ENCODE peak calls at places on chromosomes 5 and 9, in seven cellular contexts. One of them, this sample, is unnamed.

GRCh38 chr5:5359623-5360022 is 62.9 kb upstream of the ICE1 start:
- DNase-seq in lower lobe of right lung: no peak
- DNase-seq in H7: no peak
- DNase-seq in stimulated activated CD8-positive, alpha-beta memory T cell treated with anti-CD3 and anti-CD28 coated beads, Interleukin-15, amount 100 ng/mL, for 4 hours: no peak
- DNase-seq in HTR-8/SVneo: no peak
- DNase-seq in astrocyte of the hippocampus: no peak
- DNase-seq in lower leg skin: no peak
- DNase-seq in this sample: no peak

GRCh38 chr9:133960568-133961129 is 31.5 kb downstream of the VAV2 start:
- DNase-seq in lower lobe of right lung: peak; percentile 73
- DNase-seq in astrocyte of the hippocampus: peak; percentile 28
- DNase-seq in lower leg skin: no peak
- DNase-seq in HTR-8/SVneo: no peak
- DNase-seq in stimulated activated CD8-positive, alpha-beta memory T cell treated with anti-CD3 and anti-CD28 coated beads, Interleukin-15, amount 100 ng/mL, for 4 hours: no peak
- DNase-seq in H7: no peak
- DNase-seq in this sample: no peak

GRCh38 chr9:4674783-4675182 is 4.6 kb upstream of the CDC37L1 start:
- DNase-seq in lower leg skin: no peak
- DNase-seq in stimulated activated CD8-positive, alpha-beta memory T cell treated with anti-CD3 and anti-CD28 coated beads, Interleukin-15, amount 100 ng/mL, for 4 hours: no peak
- DNase-seq in lower lobe of right lung: no peak
- DNase-seq in HTR-8/SVneo: peak; percentile 40
- DNase-seq in astrocyte of the hippocampus: peak; percentile 54
- DNase-seq in H7: no peak
- DNase-seq in this sample: no peak

GRCh38 chr9:129336601-129337286 is 158.7 kb upstream of the IER5L start:
- DNase-seq in astrocyte of the hippocampus: peak; percentile 96
- DNase-seq in H7: peak; percentile 89
- DNase-seq in HTR-8/SVneo: no peak
- DNase-seq in stimulated activated CD8-positive, alpha-beta memory T cell treated with anti-CD3 and anti-CD28 coated beads, Interleukin-15, amount 100 ng/mL, for 4 hours: no peak
- DNase-seq in lower lobe of right lung: peak; percentile 64
- DNase-seq in lower leg skin: no peak
- DNase-seq in this sample: no peak

GRCh38 chr5:122297587-122298298 is 14.3 kb upstream of the SNCAIP start:
- DNase-seq in lower leg skin: no peak
- DNase-seq in stimulated activated CD8-positive, alpha-beta memory T cell treated with anti-CD3 and anti-CD28 coated beads, Interleukin-15, amount 100 ng/mL, for 4 hours: no peak
- DNase-seq in HTR-8/SVneo: no peak
- DNase-seq in astrocyte of the hippocampus: no peak
- DNase-seq in H7: no peak
- DNase-seq in lower lobe of right lung: no peak
- DNase-seq in this sample: peak; percentile 29

GRCh38 chr9:109278848-109279247 is 42.0 kb downstream of the EPB41L4B start:
- DNase-seq in H7: no peak
- DNase-seq in lower leg skin: no peak
- DNase-seq in astrocyte of the hippocampus: no peak
- DNase-seq in lower lobe of right lung: no peak
- DNase-seq in stimulated activated CD8-positive, alpha-beta memory T cell treated with anti-CD3 and anti-CD28 coated beads, Interleukin-15, amount 100 ng/mL, for 4 hours: no peak
- DNase-seq in HTR-8/SVneo: no peak
- DNase-seq in this sample: no peak

GRCh38 chr5:86684222-86684621 is 66.5 kb downstream of the COX7C start:
- DNase-seq in lower leg skin: no peak
- DNase-seq in stimulated activated CD8-positive, alpha-beta memory T cell treated with anti-CD3 and anti-CD28 coated beads, Interleukin-15, amount 100 ng/mL, for 4 hours: no peak
- DNase-seq in H7: no peak
- DNase-seq in HTR-8/SVneo: no peak
- DNase-seq in lower lobe of right lung: no peak
- DNase-seq in astrocyte of the hippocampus: peak; percentile 15
- DNase-seq in this sample: no peak

GRCh38 chr5:33892419-33893151 is 795 bp upstream of the ADAMTS12 start:
- DNase-seq in H7: peak; percentile 29
- DNase-seq in stimulated activated CD8-positive, alpha-beta memory T cell treated with anti-CD3 and anti-CD28 coated beads, Interleukin-15, amount 100 ng/mL, for 4 hours: no peak
- DNase-seq in lower leg skin: no peak
- DNase-seq in lower lobe of right lung: no peak
- DNase-seq in HTR-8/SVneo: peak; percentile 81
- DNase-seq in astrocyte of the hippocampus: peak; percentile 98
- DNase-seq in this sample: no peak

GRCh38 chr9:134164879-134165278 is 515 bp upstream of the RNU6ATAC start:
- DNase-seq in lower lobe of right lung: no peak
- DNase-seq in astrocyte of the hippocampus: no peak
- DNase-seq in H7: no peak
- DNase-seq in lower leg skin: no peak
- DNase-seq in HTR-8/SVneo: no peak
- DNase-seq in stimulated activated CD8-positive, alpha-beta memory T cell treated with anti-CD3 and anti-CD28 coated beads, Interleukin-15, amount 100 ng/mL, for 4 hours: no peak
- DNase-seq in this sample: no peak

GRCh38 chr5:149779071-149779470 is 49.0 kb downstream of the PPARGC1B start:
- DNase-seq in H7: no peak
- DNase-seq in stimulated activated CD8-positive, alpha-beta memory T cell treated with anti-CD3 and anti-CD28 coated beads, Interleukin-15, amount 100 ng/mL, for 4 hours: no peak
- DNase-seq in astrocyte of the hippocampus: no peak
- DNase-seq in HTR-8/SVneo: no peak
- DNase-seq in lower leg skin: no peak
- DNase-seq in lower lobe of right lung: no peak
- DNase-seq in this sample: no peak

GRCh38 chr5:88695232-88695631 is 187.8 kb downstream of the MEF2C start:
- DNase-seq in lower lobe of right lung: no peak
- DNase-seq in astrocyte of the hippocampus: peak; percentile 65
- DNase-seq in H7: no peak
- DNase-seq in stimulated activated CD8-positive, alpha-beta memory T cell treated with anti-CD3 and anti-CD28 coated beads, Interleukin-15, amount 100 ng/mL, for 4 hours: no peak
- DNase-seq in HTR-8/SVneo: no peak
- DNase-seq in lower leg skin: no peak
- DNase-seq in this sample: no peak

GRCh38 chr5:81397169-81397568 is 3.2 kb upstream of the ACOT12 start:
- DNase-seq in lower lobe of right lung: no peak
- DNase-seq in HTR-8/SVneo: no peak
- DNase-seq in H7: no peak
- DNase-seq in stimulated activated CD8-positive, alpha-beta memory T cell treated with anti-CD3 and anti-CD28 coated beads, Interleukin-15, amount 100 ng/mL, for 4 hours: no peak
- DNase-seq in lower leg skin: no peak
- DNase-seq in astrocyte of the hippocampus: peak; percentile 52
- DNase-seq in this sample: peak; percentile 17

GRCh38 chr5:123133438-123134100 is 44.5 kb downstream of the PRDM6 start:
- DNase-seq in stimulated activated CD8-positive, alpha-beta memory T cell treated with anti-CD3 and anti-CD28 coated beads, Interleukin-15, amount 100 ng/mL, for 4 hours: no peak
- DNase-seq in lower leg skin: no peak
- DNase-seq in H7: no peak
- DNase-seq in lower lobe of right lung: no peak
- DNase-seq in HTR-8/SVneo: no peak
- DNase-seq in astrocyte of the hippocampus: no peak
- DNase-seq in this sample: no peak

GRCh38 chr5:59116231-59116900 is 533.5 kb downstream of the RAB3C start:
- DNase-seq in lower lobe of right lung: no peak
- DNase-seq in stimulated activated CD8-positive, alpha-beta memory T cell treated with anti-CD3 and anti-CD28 coated beads, Interleukin-15, amount 100 ng/mL, for 4 hours: no peak
- DNase-seq in H7: no peak
- DNase-seq in lower leg skin: no peak
- DNase-seq in HTR-8/SVneo: no peak
- DNase-seq in astrocyte of the hippocampus: no peak
- DNase-seq in this sample: no peak

GRCh38 chr9:136205707-136205992 is 722 bp upstream of the LHX3 start:
- DNase-seq in lower lobe of right lung: no peak
- DNase-seq in H7: no peak
- DNase-seq in lower leg skin: no peak
- DNase-seq in stimulated activated CD8-positive, alpha-beta memory T cell treated with anti-CD3 and anti-CD28 coated beads, Interleukin-15, amount 100 ng/mL, for 4 hours: no peak
- DNase-seq in astrocyte of the hippocampus: no peak
- DNase-seq in HTR-8/SVneo: no peak
- DNase-seq in this sample: no peak

GRCh38 chr5:138354926-138355378 is 2.5 kb downstream of the KDM3B start:
- DNase-seq in HTR-8/SVneo: peak; percentile 80
- DNase-seq in astrocyte of the hippocampus: peak; percentile 82
- DNase-seq in H7: peak; percentile 80
- DNase-seq in lower leg skin: no peak
- DNase-seq in lower lobe of right lung: no peak
- DNase-seq in stimulated activated CD8-positive, alpha-beta memory T cell treated with anti-CD3 and anti-CD28 coated beads, Interleukin-15, amount 100 ng/mL, for 4 hours: peak; percentile 14
- DNase-seq in this sample: peak; percentile 27

GRCh38 chr5:1723957-1724821 is 75.4 kb downstream of the MRPL36 start:
- DNase-seq in stimulated activated CD8-positive, alpha-beta memory T cell treated with anti-CD3 and anti-CD28 coated beads, Interleukin-15, amount 100 ng/mL, for 4 hours: no peak
- DNase-seq in H7: peak; percentile 28
- DNase-seq in HTR-8/SVneo: no peak
- DNase-seq in lower leg skin: peak; percentile 78
- DNase-seq in lower lobe of right lung: peak; percentile 22
- DNase-seq in astrocyte of the hippocampus: no peak
- DNase-seq in this sample: no peak

This sample was measured in dermis microvascular lymphatic vessel endothelial cell.